ENCODE peak calls at places on chromosome 14, in four cellular contexts. Y is Caki2, E is spleen, U is EH. N is an unnamed sample.

GRCh38 chr14:65330416-65330815 is 82.1 kb upstream of the FUT8 start:
- DNase-seq in Y (no peak), E (no peak), U (peak; percentile 28), N (peak; percentile 43)

GRCh38 chr14:104346608-104347007 is 208.2 kb downstream of the KIF26A start:
- DNase-seq in Y (no peak), E (no peak), U (no peak), N (no peak)

GRCh38 chr14:23071975-23072539 is 14.7 kb upstream of the CDH24 start:
- DNase-seq in Y (no peak), E (no peak), U (peak; percentile 33), N (no peak)

GRCh38 chr14:81273521-81273920 is 52.8 kb upstream of the GTF2A1 start:
- DNase-seq in Y (no peak), E (no peak), U (no peak), N (no peak)

GRCh38 chr14:102601378-102601925 is 9.0 kb downstream of the RCOR1 start:
- DNase-seq in Y (no peak), E (no peak), U (no peak), N (no peak)

GRCh38 chr14:67998804-67999203 is 179.2 kb downstream of the RAD51B start:
- DNase-seq in Y (no peak), E (no peak), U (no peak), N (no peak)

GRCh38 chr14:61493239-61493638 is 171.9 kb downstream of the PRKCH start:
- DNase-seq in Y (no peak), E (no peak), U (peak; percentile 97), N (peak; percentile 73)

GRCh38 chr14:64800000-64800399 is 79.7 kb downstream of the SPTB start:
- DNase-seq in Y (peak; percentile 19), E (no peak), U (peak; percentile 66), N (peak; percentile 31)

GRCh38 chr14:27528328-27528727 is 930.5 kb upstream of the NOVA1 start:
- DNase-seq in Y (peak; percentile 24), E (no peak), U (no peak), N (no peak)

GRCh38 chr14:20811994-20812393 is 9.3 kb upstream of the RNASE1 start:
- DNase-seq in Y (no peak), E (no peak), U (no peak), N (no peak)

GRCh38 chr14:68792022-68792829 is 641 bp downstream of the ZFP36L1 start:
- DNase-seq in Y (peak; percentile 31), E (peak; percentile 87), U (no peak), N (no peak)

GRCh38 chr14:80906946-80907345 is 34.6 kb downstream of the CEP128 start:
- DNase-seq in Y (no peak), E (no peak), U (peak; percentile 33), N (no peak)

N was measured in fibroblast of villous mesenchyme.